ENCODE peak calls at places on chromosome 22, in seven cellular contexts. E, V, D, X, T, Y and W are unnamed samples.

GRCh38 chr22:25141994-25142620 is 57.6 kb upstream of the CRYBB3 start:
- DNase-seq in E (no peak), V (no peak), D (no peak), X (no peak), T (no peak), Y (no peak), W (no peak)

GRCh38 chr22:39135092-39135896 is 17.2 kb downstream of the CBX7 start:
- DNase-seq in E (no peak), V (peak; percentile 45), D (no peak), X (peak; percentile 39), T (peak; percentile 38), Y (no peak), W (peak; percentile 88)

GRCh38 chr22:40819741-40820140 is 595 bp upstream of the SLC25A17 start:
- DNase-seq in E (peak; percentile 42), V (peak; percentile 71), D (no peak), X (no peak), T (peak; percentile 61), Y (peak; percentile 19), W (peak; percentile 61)

GRCh38 chr22:29994027-29994715 is 86.1 kb upstream of the HORMAD2 start:
- DNase-seq in E (peak; percentile 89), V (peak; percentile 86), D (peak; percentile 87), X (peak; percentile 89), T (peak; percentile 56), Y (no peak), W (peak; percentile 83)

GRCh38 chr22:44758354-44758969 is 6.1 kb downstream of the ARHGAP8 start:
- DNase-seq in E (peak; percentile 74), V (peak; percentile 54), D (peak; percentile 49), X (peak; percentile 70), T (peak; percentile 42), Y (no peak), W (peak; percentile 88)

GRCh38 chr22:43848366-43849171 is 13.7 kb downstream of the SULT4A1 start:
- DNase-seq in E (peak; percentile 52), V (peak; percentile 53), D (no peak), X (no peak), T (peak; percentile 71), Y (no peak), W (peak; percentile 90)

GRCh38 chr22:44363214-44363979 is 50.6 kb upstream of the SHISAL1 start:
- DNase-seq in E (peak; percentile 98), V (peak; percentile 98), D (peak; percentile 88), X (peak; percentile 89), T (peak; percentile 97), Y (no peak), W (peak; percentile 98)

GRCh38 chr22:28801845-28802594 is 1.7 kb upstream of the XBP1 start:
- DNase-seq in E (no peak), V (no peak), D (no peak), X (no peak), T (no peak), Y (peak; percentile 75), W (peak; percentile 76)

GRCh38 chr22:48721394-48721666 is 1106.3 kb downstream of the BRD1 start:
- DNase-seq in E (no peak), V (no peak), D (no peak), X (no peak), T (no peak), Y (no peak), W (peak; percentile 11)

GRCh38 chr22:26314171-26314570 is 114.9 kb upstream of the ASPHD2 start:
- DNase-seq in E (no peak), V (no peak), D (no peak), X (no peak), T (no peak), Y (no peak), W (no peak)

GRCh38 chr22:26308467-26308866 is 120.6 kb upstream of the ASPHD2 start:
- DNase-seq in E (no peak), V (no peak), D (no peak), X (no peak), T (no peak), Y (no peak), W (no peak)

GRCh38 chr22:26314656-26315055 is 114.4 kb upstream of the ASPHD2 start:
- DNase-seq in E (no peak), V (no peak), D (no peak), X (no peak), T (no peak), Y (no peak), W (no peak)

GRCh38 chr22:26313291-26313690 is 115.8 kb upstream of the ASPHD2 start:
- DNase-seq in E (no peak), V (no peak), D (no peak), X (no peak), T (no peak), Y (no peak), W (no peak)

GRCh38 chr22:26310616-26311015 is 118.4 kb upstream of the ASPHD2 start:
- DNase-seq in E (no peak), V (no peak), D (no peak), X (no peak), T (no peak), Y (no peak), W (no peak)
- H4K20me1 ChIP-seq in E (no peaks in the 10 kb centered on the region), V (no peaks in the 10 kb centered on the region), D (no peaks in the 10 kb centered on the region), X (no peaks in the 10 kb centered on the region), T (no peaks in the 10 kb centered on the region), Y (no peaks in the 10 kb centered on the region), W (no peaks in the 10 kb centered on the region)

DNA sequence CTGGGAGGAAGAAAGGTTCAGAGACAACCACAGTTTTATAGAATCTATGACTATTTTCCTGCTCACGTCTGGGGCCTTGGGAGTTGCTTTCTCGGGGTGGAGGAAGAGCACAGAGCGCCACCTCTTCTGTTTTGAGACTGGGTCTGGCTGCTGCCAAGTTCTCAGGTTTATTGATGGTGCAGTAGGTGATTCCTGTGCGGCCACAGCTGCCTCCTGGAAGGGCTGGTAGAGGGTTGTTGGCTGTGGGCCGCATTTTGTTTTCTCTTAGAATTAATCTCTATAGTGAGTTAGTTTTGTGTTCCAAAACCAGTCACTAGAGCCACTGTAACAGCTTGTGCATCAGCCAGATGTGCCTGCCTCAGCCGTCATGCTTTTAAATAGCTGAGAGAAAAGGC is 12.9 kb downstream of the TBC1D22A start:
- DNase-seq in E (no peak), V (no peak), D (no peak), X (no peak), T (no peak), Y (no peak), W (no peak)
- H2AFZ ChIP-seq in E (no peak overlapping the region), V (no peak overlapping the region), D (no peak overlapping the region), X (no peak overlapping the region), T (no peak overlapping the region), Y (no peak overlapping the region), W (no peak overlapping the region)

GRCh38 chr22:37417737-37418348 is 9.4 kb downstream of the ELFN2 start:
- DNase-seq in E (peak; percentile 8), V (no peak), D (no peak), X (no peak), T (no peak), Y (no peak), W (no peak)

GRCh38 chr22:37417264-37417663 is 10.0 kb downstream of the ELFN2 start:
- DNase-seq in E (no peak), V (no peak), D (no peak), X (no peak), T (no peak), Y (no peak), W (no peak)

GRCh38 chr22:37419370-37419915 is 7.8 kb downstream of the ELFN2 start:
- DNase-seq in E (no peak), V (peak; percentile 67), D (no peak), X (no peak), T (no peak), Y (no peak), W (no peak)

GRCh38 chr22:37419916-37420655 is 7.2 kb downstream of the ELFN2 start:
- DNase-seq in E (peak; percentile 17), V (peak; percentile 41), D (peak; percentile 64), X (peak; percentile 41), T (no peak), Y (peak; percentile 12), W (peak; percentile 91)

GRCh38 chr22:37418627-37419369 is 8.5 kb downstream of the ELFN2 start:
- DNase-seq in E (no peak), V (no peak), D (no peak), X (no peak), T (no peak), Y (no peak), W (no peak)
- H4K20me1 ChIP-seq in E (peaks cover 43% of the 10 kb centered on the region), V (no peaks in the 10 kb centered on the region), D (no peaks in the 10 kb centered on the region), X (no peaks in the 10 kb centered on the region), T (no peaks in the 10 kb centered on the region), Y (no peaks in the 10 kb centered on the region), W (no peaks in the 10 kb centered on the region)

DNA sequence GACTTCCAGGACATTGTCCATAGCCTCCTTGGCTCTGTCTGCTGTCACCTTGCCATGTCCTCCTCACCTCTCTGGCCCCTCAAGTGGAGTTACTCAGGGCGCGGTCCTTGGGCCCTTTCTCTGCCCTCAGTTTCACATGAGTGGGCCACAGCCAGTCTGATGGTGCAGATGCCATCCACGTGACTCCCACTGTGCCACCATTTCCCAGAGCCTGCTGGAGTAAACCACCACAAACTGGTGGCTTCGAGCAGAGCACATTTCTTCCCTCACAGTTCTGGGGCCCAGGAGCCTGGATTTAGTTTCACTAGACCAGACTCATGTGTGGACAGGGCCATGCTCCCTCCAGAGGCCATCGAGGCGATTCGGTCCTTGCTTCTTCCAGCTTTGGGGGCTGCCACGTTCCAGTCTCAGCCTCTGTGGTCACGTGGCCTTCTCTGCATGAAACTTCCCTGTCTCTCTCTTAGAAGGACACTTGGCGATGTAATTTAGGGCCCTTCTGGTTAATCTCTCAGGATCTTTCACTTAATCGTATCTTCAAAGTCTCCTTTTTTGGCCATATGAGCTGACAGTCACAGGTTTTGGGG is 14.6 kb downstream of the SMARCB1 start:
- DNase-seq in E (no peak), V (no peak), D (no peak), X (no peak), T (no peak), Y (no peak), W (peak; percentile 58)
- H2AFZ ChIP-seq in E (no peak overlapping the region), V (no peak overlapping the region), D (no peak overlapping the region), X (no peak overlapping the region), T (no peak overlapping the region), Y (no peak overlapping the region), W (no peak overlapping the region)

DNA sequence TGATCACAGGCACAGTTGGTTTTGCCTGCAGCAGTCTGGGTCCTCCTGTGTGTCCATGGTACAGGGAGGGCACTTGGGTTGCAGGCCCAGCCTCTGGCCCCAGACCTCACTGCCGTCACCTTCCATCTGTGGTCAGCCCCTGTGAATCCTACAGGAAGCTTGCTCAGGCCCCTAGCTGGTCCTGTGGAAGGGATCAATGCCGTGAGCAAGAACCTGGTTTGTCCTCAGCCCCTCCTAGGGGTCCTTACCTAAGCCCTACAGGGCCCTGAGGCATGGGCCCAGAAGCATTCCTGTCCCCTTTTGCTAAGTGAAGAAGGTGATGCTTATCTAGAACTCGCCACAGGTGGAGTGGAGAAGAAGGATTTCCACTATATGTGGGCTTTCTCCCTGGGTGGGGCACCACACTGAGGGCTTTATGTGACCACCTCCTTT is 29.9 kb downstream of the MED15 start:
- DNase-seq in E (no peak), V (no peak), D (no peak), X (no peak), T (no peak), Y (no peak), W (no peak)
- H4K20me1 ChIP-seq in E (peaks cover 54% of the 10 kb centered on the region), V (no peaks in the 10 kb centered on the region), D (no peaks in the 10 kb centered on the region), X (no peaks in the 10 kb centered on the region), T (no peaks in the 10 kb centered on the region), Y (peaks cover 12% of the 10 kb centered on the region), W (peaks cover 28% of the 10 kb centered on the region)